ENCODE peak calls at places on chromosomes 2 and 18, in nine cellular contexts. One of them, this sample, is unnamed.

GRCh38 chr2:225994748-225995405 is 595.4 kb downstream of the NYAP2 start:
- DNase-seq in H54: no peak
- DNase-seq in ovary: no peak
- DNase-seq in Peyer's patch: no peak
- DNase-seq in NB4: no peak
- DNase-seq in A549: peak
- DNase-seq in vagina: no peak
- DNase-seq in uterus: no peak
- DNase-seq in heart left ventricle: no peak
- DNase-seq in this sample: no peak

GRCh38 chr18:65017372-65017760 is 733.4 kb upstream of the CDH7 start:
- DNase-seq in H54: no peak
- DNase-seq in ovary: no peak
- DNase-seq in Peyer's patch: no peak
- DNase-seq in NB4: no peak
- DNase-seq in A549: no peak
- DNase-seq in vagina: no peak
- DNase-seq in uterus: no peak
- DNase-seq in heart left ventricle: no peak
- DNase-seq in this sample: no peak

GRCh38 chr2:69565431-69565839 is 78.1 kb downstream of the AAK1 start:
- DNase-seq in H54: no peak
- DNase-seq in ovary: peak
- DNase-seq in Peyer's patch: peak
- DNase-seq in NB4: peak
- DNase-seq in A549: peak
- DNase-seq in vagina: no peak
- DNase-seq in uterus: peak
- DNase-seq in heart left ventricle: peak
- DNase-seq in this sample: peak

GRCh38 chr18:44954256-44954655 is 273.6 kb downstream of the SETBP1 start:
- DNase-seq in H54: no peak
- DNase-seq in ovary: no peak
- DNase-seq in Peyer's patch: no peak
- DNase-seq in NB4: no peak
- DNase-seq in A549: no peak
- DNase-seq in vagina: no peak
- DNase-seq in uterus: no peak
- DNase-seq in heart left ventricle: no peak
- DNase-seq in this sample: no peak

GRCh38 chr18:74897971-74898657 is 300.4 kb downstream of the ZNF407 start:
- DNase-seq in H54: no peak
- DNase-seq in ovary: no peak
- DNase-seq in Peyer's patch: no peak
- DNase-seq in NB4: no peak
- DNase-seq in A549: no peak
- DNase-seq in vagina: no peak
- DNase-seq in uterus: no peak
- DNase-seq in heart left ventricle: no peak
- DNase-seq in this sample: no peak

GRCh38 chr18:23401400-23402347 is 51.4 kb upstream of the RIOK3 start:
- DNase-seq in H54: peak
- DNase-seq in ovary: peak
- DNase-seq in Peyer's patch: peak
- DNase-seq in NB4: no peak
- DNase-seq in A549: peak
- DNase-seq in vagina: no peak
- DNase-seq in uterus: peak
- DNase-seq in heart left ventricle: no peak
- DNase-seq in this sample: peak

GRCh38 chr2:233101826-233102225 is 41.7 kb downstream of the INPP5D start:
- DNase-seq in H54: no peak
- DNase-seq in ovary: no peak
- DNase-seq in Peyer's patch: no peak
- DNase-seq in NB4: no peak
- DNase-seq in A549: no peak
- DNase-seq in vagina: no peak
- DNase-seq in uterus: no peak
- DNase-seq in heart left ventricle: no peak
- DNase-seq in this sample: no peak

GRCh38 chr2:207341114-207341750 is 175.5 kb upstream of the KLF7 start:
- DNase-seq in H54: no peak
- DNase-seq in ovary: no peak
- DNase-seq in Peyer's patch: no peak
- DNase-seq in NB4: no peak
- DNase-seq in A549: no peak
- DNase-seq in vagina: no peak
- DNase-seq in uterus: no peak
- DNase-seq in heart left ventricle: no peak
- DNase-seq in this sample: no peak

DNA sequence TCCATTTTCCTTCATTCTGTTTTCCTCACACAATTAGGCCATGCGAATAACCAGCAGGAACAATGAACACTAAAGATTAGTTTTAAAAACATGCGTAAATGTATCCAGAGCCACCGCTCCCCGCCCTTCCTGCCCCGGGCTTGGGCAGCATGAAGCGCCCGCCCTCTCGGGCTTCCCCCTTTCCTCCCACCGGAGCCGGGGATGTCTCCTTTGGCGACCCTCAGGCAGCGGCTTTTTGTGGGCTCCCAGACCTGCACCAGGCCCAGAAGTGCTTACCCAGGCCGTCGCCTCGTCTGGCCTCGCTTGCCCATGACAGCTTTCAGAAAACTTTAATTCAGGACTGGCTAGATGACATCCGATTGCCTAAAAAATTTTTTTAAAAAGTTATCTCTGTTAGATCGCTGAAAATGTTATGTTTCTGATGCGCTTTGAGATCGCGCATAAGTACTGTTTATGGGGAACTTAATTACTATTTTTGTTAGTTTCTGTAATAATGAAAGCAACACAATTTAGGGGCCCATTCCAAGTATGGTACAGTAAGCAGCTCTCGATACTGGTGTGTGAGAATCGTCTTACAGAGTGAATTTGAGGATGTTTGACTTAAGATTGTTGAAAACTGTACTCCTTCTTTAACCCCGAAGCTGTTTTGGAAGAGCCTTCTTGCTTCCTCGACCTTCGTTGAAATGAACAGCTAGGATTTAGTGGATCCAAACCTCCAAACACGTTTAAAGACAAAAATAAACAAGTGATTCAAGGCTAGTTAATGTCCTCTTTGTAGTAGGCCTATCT is 1.1 kb downstream of the MAP3K20 start:
- DNase-seq in H54: no peak
- DNase-seq in ovary: peak
- DNase-seq in Peyer's patch: no peak
- DNase-seq in NB4: peak
- DNase-seq in A549: peak
- DNase-seq in vagina: no peak
- DNase-seq in uterus: peak
- DNase-seq in heart left ventricle: peak
- DNase-seq in this sample: peak
- TF ChIP-seq POLR2A in H54: no peak
- TF ChIP-seq POLR2A in ovary: no peak
- TF ChIP-seq POLR2A in Peyer's patch: no peak
- TF ChIP-seq POLR2A in NB4: no peak
- TF ChIP-seq POLR2A in A549: no peak
- TF ChIP-seq POLR2A in vagina: no peak
- TF ChIP-seq POLR2A in uterus: no peak
- TF ChIP-seq POLR2A in heart left ventricle: no peak
- TF ChIP-seq POLR2A in this sample: no peak

DNA sequence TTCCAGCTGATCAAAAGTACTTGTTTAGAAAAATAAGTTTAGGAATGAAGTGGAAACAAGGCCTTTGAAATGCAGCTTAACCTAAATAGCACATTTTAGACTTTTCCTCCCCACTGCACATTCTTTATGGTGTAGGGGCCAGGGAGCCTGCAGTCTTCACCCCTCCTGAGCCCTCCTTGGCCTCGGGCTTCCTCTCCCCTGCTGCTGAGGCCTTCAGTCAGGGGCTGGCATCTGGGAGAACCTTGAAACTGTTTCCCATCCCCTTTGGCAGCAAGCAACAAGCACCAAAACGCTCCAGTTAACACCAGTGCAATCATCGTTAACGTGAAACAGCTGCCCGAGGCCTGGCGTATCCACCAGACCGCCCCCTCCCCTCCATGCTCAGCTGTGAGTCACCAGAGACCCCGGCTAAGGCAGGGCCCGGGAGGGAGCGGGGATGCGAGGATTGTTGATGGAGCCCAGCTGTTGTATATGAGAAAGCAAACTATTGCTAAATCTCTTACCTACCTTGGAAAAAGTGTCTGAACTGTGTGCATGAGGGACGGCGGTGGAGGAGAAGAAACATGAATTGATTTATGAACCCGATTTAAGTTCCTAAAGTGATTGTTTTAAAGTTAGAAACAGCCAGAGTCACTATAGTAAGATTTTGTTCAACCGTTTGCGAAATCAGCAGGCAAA is 5.3 kb downstream of the ZFP36L2 start:
- DNase-seq in H54: no peak
- DNase-seq in ovary: peak
- DNase-seq in Peyer's patch: peak
- DNase-seq in NB4: peak
- DNase-seq in A549: no peak
- DNase-seq in vagina: peak
- DNase-seq in uterus: peak
- DNase-seq in heart left ventricle: peak
- DNase-seq in this sample: peak
- TF ChIP-seq POLR2A in H54: no peak
- TF ChIP-seq POLR2A in ovary: no peak
- TF ChIP-seq POLR2A in Peyer's patch: peak
- TF ChIP-seq POLR2A in NB4: peak
- TF ChIP-seq POLR2A in A549: no peak
- TF ChIP-seq POLR2A in vagina: no peak
- TF ChIP-seq POLR2A in uterus: no peak
- TF ChIP-seq POLR2A in heart left ventricle: no peak
- TF ChIP-seq POLR2A in this sample: no peak

GRCh38 chr2:107735206-107735605 is 91.5 kb upstream of the RGPD4 start:
- DNase-seq in H54: no peak
- DNase-seq in ovary: no peak
- DNase-seq in Peyer's patch: no peak
- DNase-seq in NB4: no peak
- DNase-seq in A549: no peak
- DNase-seq in vagina: no peak
- DNase-seq in uterus: no peak
- DNase-seq in heart left ventricle: no peak
- DNase-seq in this sample: no peak

GRCh38 chr2:107742460-107743027 is 84.1 kb upstream of the RGPD4 start:
- DNase-seq in H54: no peak
- DNase-seq in ovary: no peak
- DNase-seq in Peyer's patch: no peak
- DNase-seq in NB4: no peak
- DNase-seq in A549: no peak
- DNase-seq in vagina: no peak
- DNase-seq in uterus: no peak
- DNase-seq in heart left ventricle: no peak
- DNase-seq in this sample: no peak

GRCh38 chr2:107738268-107738667 is 88.4 kb upstream of the RGPD4 start:
- DNase-seq in H54: no peak
- DNase-seq in ovary: no peak
- DNase-seq in Peyer's patch: no peak
- DNase-seq in NB4: no peak
- DNase-seq in A549: no peak
- DNase-seq in vagina: no peak
- DNase-seq in uterus: no peak
- DNase-seq in heart left ventricle: no peak
- DNase-seq in this sample: no peak

GRCh38 chr2:107740300-107740699 is 86.4 kb upstream of the RGPD4 start:
- DNase-seq in H54: no peak
- DNase-seq in ovary: no peak
- DNase-seq in Peyer's patch: no peak
- DNase-seq in NB4: no peak
- DNase-seq in A549: no peak
- DNase-seq in vagina: no peak
- DNase-seq in uterus: no peak
- DNase-seq in heart left ventricle: no peak
- DNase-seq in this sample: no peak

DNA sequence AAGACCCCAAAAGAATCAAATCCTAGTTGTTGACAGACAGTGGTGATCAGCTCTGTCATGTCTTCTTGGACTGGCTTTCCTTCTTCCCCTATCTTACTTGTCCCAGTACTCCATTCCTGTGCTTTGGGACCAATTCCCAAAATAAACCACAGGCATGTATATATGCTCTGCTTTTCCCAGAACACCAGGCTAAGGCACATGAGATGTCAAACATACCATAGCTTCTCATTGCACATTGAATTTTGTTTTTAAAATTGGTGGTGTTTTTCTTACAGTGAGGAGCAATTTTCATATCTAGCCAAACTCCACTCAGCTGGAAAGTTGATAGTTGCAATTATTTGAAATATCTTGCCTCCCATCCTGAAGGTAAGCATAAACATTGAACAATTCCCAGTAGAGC is 88.9 kb upstream of the RGPD4 start:
- DNase-seq in H54: no peak
- DNase-seq in ovary: no peak
- DNase-seq in Peyer's patch: no peak
- DNase-seq in NB4: no peak
- DNase-seq in A549: no peak
- DNase-seq in vagina: no peak
- DNase-seq in uterus: no peak
- DNase-seq in heart left ventricle: no peak
- DNase-seq in this sample: no peak
- TF ChIP-seq POLR2A in H54: no peak
- TF ChIP-seq POLR2A in ovary: no peak
- TF ChIP-seq POLR2A in Peyer's patch: no peak
- TF ChIP-seq POLR2A in NB4: no peak
- TF ChIP-seq POLR2A in A549: no peak
- TF ChIP-seq POLR2A in vagina: no peak
- TF ChIP-seq POLR2A in uterus: no peak
- TF ChIP-seq POLR2A in heart left ventricle: no peak
- TF ChIP-seq POLR2A in this sample: no peak

GRCh38 chr2:10119027-10119325 is 3.6 kb upstream of the RRM2 start:
- DNase-seq in H54: no peak
- DNase-seq in ovary: no peak
- DNase-seq in Peyer's patch: no peak
- DNase-seq in NB4: no peak
- DNase-seq in A549: no peak
- DNase-seq in vagina: no peak
- DNase-seq in uterus: no peak
- DNase-seq in heart left ventricle: no peak
- DNase-seq in this sample: no peak

GRCh38 chr2:10120938-10121574 is 1.5 kb upstream of the RRM2 start:
- DNase-seq in H54: no peak
- DNase-seq in ovary: no peak
- DNase-seq in Peyer's patch: no peak
- DNase-seq in NB4: peak
- DNase-seq in A549: peak
- DNase-seq in vagina: no peak
- DNase-seq in uterus: no peak
- DNase-seq in heart left ventricle: no peak
- DNase-seq in this sample: no peak

GRCh38 chr2:10119601-10120157 is 2.9 kb upstream of the RRM2 start:
- DNase-seq in H54: no peak
- DNase-seq in ovary: no peak
- DNase-seq in Peyer's patch: no peak
- DNase-seq in NB4: no peak
- DNase-seq in A549: no peak
- DNase-seq in vagina: no peak
- DNase-seq in uterus: no peak
- DNase-seq in heart left ventricle: no peak
- DNase-seq in this sample: no peak

GRCh38 chr2:10122500-10123280 is at the start of gene RRM2:
- DNase-seq in H54: peak
- DNase-seq in ovary: peak
- DNase-seq in Peyer's patch: peak
- DNase-seq in NB4: peak
- DNase-seq in A549: peak
- DNase-seq in vagina: peak
- DNase-seq in uterus: peak
- DNase-seq in heart left ventricle: peak
- DNase-seq in this sample: peak

GRCh38 chr2:10120158-10120937 is 2.2 kb upstream of the RRM2 start:
- DNase-seq in H54: peak
- DNase-seq in ovary: peak
- DNase-seq in Peyer's patch: peak
- DNase-seq in NB4: peak
- DNase-seq in A549: peak
- DNase-seq in vagina: peak
- DNase-seq in uterus: peak
- DNase-seq in heart left ventricle: peak
- DNase-seq in this sample: peak
- TF ChIP-seq POLR2A in H54: peak
- TF ChIP-seq POLR2A in ovary: no peak
- TF ChIP-seq POLR2A in Peyer's patch: peak
- TF ChIP-seq POLR2A in NB4: peak
- TF ChIP-seq POLR2A in A549: peak
- TF ChIP-seq POLR2A in vagina: no peak
- TF ChIP-seq POLR2A in uterus: peak
- TF ChIP-seq POLR2A in heart left ventricle: no peak
- TF ChIP-seq POLR2A in this sample: no peak